ENCODE peak calls at places on chromosomes 6 and 20, in eight cellular contexts. One of them, this sample, is unnamed.

GRCh38 chr6:25477006-25477590 is 174.9 kb upstream of the SCGN start:
- DNase-seq in upper lobe of right lung: no peak
- DNase-seq in brain microvascular endothelial cell: peak
- DNase-seq in AG04450: no peak
- DNase-seq in lower leg skin: no peak
- DNase-seq in OCI-LY7: no peak
- DNase-seq in spleen: no peak
- DNase-seq in heart left ventricle: no peak
- DNase-seq in this sample: peak

GRCh38 chr20:48374986-48375715 is 452.6 kb downstream of the PREX1 start:
- DNase-seq in upper lobe of right lung: no peak
- DNase-seq in AG04450: no peak
- DNase-seq in lower leg skin: no peak
- DNase-seq in heart left ventricle: no peak
- DNase-seq in spleen: peak
- DNase-seq in OCI-LY7: no peak
- DNase-seq in brain microvascular endothelial cell: no peak
- DNase-seq in this sample: no peak

GRCh38 chr6:113287396-113287795 is 569.7 kb upstream of the MARCKS start:
- DNase-seq in heart left ventricle: no peak
- DNase-seq in upper lobe of right lung: no peak
- DNase-seq in spleen: no peak
- DNase-seq in AG04450: no peak
- DNase-seq in brain microvascular endothelial cell: no peak
- DNase-seq in lower leg skin: no peak
- DNase-seq in OCI-LY7: no peak
- DNase-seq in this sample: no peak

GRCh38 chr20:9200620-9201019 is 131.7 kb downstream of the PLCB4 start:
- DNase-seq in AG04450: no peak
- DNase-seq in heart left ventricle: no peak
- DNase-seq in upper lobe of right lung: no peak
- DNase-seq in lower leg skin: no peak
- DNase-seq in brain microvascular endothelial cell: peak
- DNase-seq in spleen: no peak
- DNase-seq in OCI-LY7: no peak
- DNase-seq in this sample: peak

GRCh38 chr6:39424831-39425230 is 102.3 kb upstream of the KCNK16 start:
- DNase-seq in AG04450: no peak
- DNase-seq in OCI-LY7: no peak
- DNase-seq in heart left ventricle: no peak
- DNase-seq in upper lobe of right lung: no peak
- DNase-seq in brain microvascular endothelial cell: no peak
- DNase-seq in lower leg skin: no peak
- DNase-seq in spleen: no peak
- DNase-seq in this sample: no peak

GRCh38 chr6:115896538-115897129 is 164.1 kb downstream of the FRK start:
- DNase-seq in heart left ventricle: no peak
- DNase-seq in brain microvascular endothelial cell: peak
- DNase-seq in AG04450: no peak
- DNase-seq in spleen: no peak
- DNase-seq in OCI-LY7: peak
- DNase-seq in lower leg skin: no peak
- DNase-seq in upper lobe of right lung: no peak
- DNase-seq in this sample: no peak

GRCh38 chr6:158803733-158804143 is 15.4 kb downstream of the EZR start:
- DNase-seq in heart left ventricle: no peak
- DNase-seq in OCI-LY7: peak
- DNase-seq in lower leg skin: peak
- DNase-seq in brain microvascular endothelial cell: peak
- DNase-seq in upper lobe of right lung: no peak
- DNase-seq in AG04450: no peak
- DNase-seq in spleen: no peak
- DNase-seq in this sample: no peak

GRCh38 chr20:10763117-10763516 is 89.3 kb upstream of the JAG1 start:
- DNase-seq in spleen: no peak
- DNase-seq in lower leg skin: no peak
- DNase-seq in OCI-LY7: no peak
- DNase-seq in upper lobe of right lung: no peak
- DNase-seq in heart left ventricle: no peak
- DNase-seq in AG04450: no peak
- DNase-seq in brain microvascular endothelial cell: peak
- DNase-seq in this sample: no peak

GRCh38 chr6:158213925-158214674 is 46.0 kb downstream of the GTF2H5 start:
- DNase-seq in brain microvascular endothelial cell: peak
- DNase-seq in AG04450: peak
- DNase-seq in spleen: peak
- DNase-seq in upper lobe of right lung: peak
- DNase-seq in OCI-LY7: peak
- DNase-seq in lower leg skin: no peak
- DNase-seq in heart left ventricle: peak
- DNase-seq in this sample: peak

GRCh38 chr6:75204222-75204958 is 1.5 kb downstream of the COL12A1 start:
- DNase-seq in lower leg skin: peak
- DNase-seq in AG04450: peak
- DNase-seq in spleen: peak
- DNase-seq in OCI-LY7: no peak
- DNase-seq in brain microvascular endothelial cell: peak
- DNase-seq in heart left ventricle: peak
- DNase-seq in upper lobe of right lung: peak
- DNase-seq in this sample: peak

GRCh38 chr20:10652185-10652584 is 21.6 kb downstream of the JAG1 start:
- DNase-seq in brain microvascular endothelial cell: no peak
- DNase-seq in upper lobe of right lung: no peak
- DNase-seq in heart left ventricle: no peak
- DNase-seq in OCI-LY7: no peak
- DNase-seq in lower leg skin: peak
- DNase-seq in spleen: no peak
- DNase-seq in AG04450: no peak
- DNase-seq in this sample: no peak

GRCh38 chr6:73854998-73855718 is 159.2 kb downstream of the CD109 start:
- DNase-seq in heart left ventricle: no peak
- DNase-seq in OCI-LY7: peak
- DNase-seq in AG04450: peak
- DNase-seq in upper lobe of right lung: no peak
- DNase-seq in spleen: no peak
- DNase-seq in lower leg skin: no peak
- DNase-seq in brain microvascular endothelial cell: peak
- DNase-seq in this sample: no peak

GRCh38 chr6:96626749-96627353 is 63.9 kb downstream of the FHL5 start:
- DNase-seq in lower leg skin: no peak
- DNase-seq in AG04450: peak
- DNase-seq in upper lobe of right lung: no peak
- DNase-seq in heart left ventricle: no peak
- DNase-seq in OCI-LY7: peak
- DNase-seq in brain microvascular endothelial cell: no peak
- DNase-seq in spleen: no peak
- DNase-seq in this sample: peak

GRCh38 chr6:138017156-138017757 is 90.0 kb downstream of the PERP start:
- DNase-seq in OCI-LY7: no peak
- DNase-seq in heart left ventricle: no peak
- DNase-seq in spleen: no peak
- DNase-seq in brain microvascular endothelial cell: no peak
- DNase-seq in lower leg skin: no peak
- DNase-seq in AG04450: no peak
- DNase-seq in upper lobe of right lung: no peak
- DNase-seq in this sample: no peak

GRCh38 chr20:25044261-25044560 is 13.7 kb downstream of the ACSS1 start:
- DNase-seq in OCI-LY7: no peak
- DNase-seq in AG04450: no peak
- DNase-seq in upper lobe of right lung: no peak
- DNase-seq in heart left ventricle: peak
- DNase-seq in brain microvascular endothelial cell: no peak
- DNase-seq in spleen: no peak
- DNase-seq in lower leg skin: peak
- DNase-seq in this sample: no peak

GRCh38 chr6:165098165-165098564 is 211.2 kb downstream of the C6orf118 start:
- DNase-seq in lower leg skin: no peak
- DNase-seq in heart left ventricle: no peak
- DNase-seq in brain microvascular endothelial cell: no peak
- DNase-seq in AG04450: no peak
- DNase-seq in OCI-LY7: peak
- DNase-seq in upper lobe of right lung: no peak
- DNase-seq in spleen: no peak
- DNase-seq in this sample: no peak

GRCh38 chr20:54174452-54175175 is 828 bp upstream of the CYP24A1 start:
- DNase-seq in brain microvascular endothelial cell: no peak
- DNase-seq in spleen: no peak
- DNase-seq in lower leg skin: no peak
- DNase-seq in AG04450: no peak
- DNase-seq in heart left ventricle: no peak
- DNase-seq in OCI-LY7: no peak
- DNase-seq in upper lobe of right lung: no peak
- DNase-seq in this sample: no peak
- H3K4me3 ChIP-seq in brain microvascular endothelial cell: peak
- H3K4me3 ChIP-seq in spleen: no peak
- H3K4me3 ChIP-seq in lower leg skin: no peak
- H3K4me3 ChIP-seq in AG04450: peak
- H3K4me3 ChIP-seq in heart left ventricle: no peak
- H3K4me3 ChIP-seq in OCI-LY7: no peak
- H3K4me3 ChIP-seq in upper lobe of right lung: no peak
- H3K4me3 ChIP-seq in this sample: peak

GRCh38 chr6:170293881-170294755 is 3.2 kb upstream of the DLL1 start:
- DNase-seq in brain microvascular endothelial cell: no peak
- DNase-seq in AG04450: no peak
- DNase-seq in heart left ventricle: no peak
- DNase-seq in OCI-LY7: no peak
- DNase-seq in lower leg skin: no peak
- DNase-seq in upper lobe of right lung: no peak
- DNase-seq in spleen: no peak
- DNase-seq in this sample: no peak

GRCh38 chr6:170295519-170296422 is 4.9 kb upstream of the DLL1 start:
- DNase-seq in heart left ventricle: peak
- DNase-seq in lower leg skin: no peak
- DNase-seq in brain microvascular endothelial cell: no peak
- DNase-seq in OCI-LY7: peak
- DNase-seq in upper lobe of right lung: no peak
- DNase-seq in AG04450: no peak
- DNase-seq in spleen: peak
- DNase-seq in this sample: no peak

GRCh38 chr6:170293411-170293844 is 2.5 kb upstream of the DLL1 start:
- DNase-seq in brain microvascular endothelial cell: no peak
- DNase-seq in AG04450: no peak
- DNase-seq in upper lobe of right lung: no peak
- DNase-seq in spleen: no peak
- DNase-seq in heart left ventricle: no peak
- DNase-seq in OCI-LY7: no peak
- DNase-seq in lower leg skin: no peak
- DNase-seq in this sample: no peak

GRCh38 chr6:170296423-170296745 is 5.5 kb upstream of the DLL1 start:
- DNase-seq in OCI-LY7: no peak
- DNase-seq in lower leg skin: no peak
- DNase-seq in spleen: no peak
- DNase-seq in AG04450: no peak
- DNase-seq in brain microvascular endothelial cell: no peak
- DNase-seq in heart left ventricle: no peak
- DNase-seq in upper lobe of right lung: no peak
- DNase-seq in this sample: no peak

DNA sequence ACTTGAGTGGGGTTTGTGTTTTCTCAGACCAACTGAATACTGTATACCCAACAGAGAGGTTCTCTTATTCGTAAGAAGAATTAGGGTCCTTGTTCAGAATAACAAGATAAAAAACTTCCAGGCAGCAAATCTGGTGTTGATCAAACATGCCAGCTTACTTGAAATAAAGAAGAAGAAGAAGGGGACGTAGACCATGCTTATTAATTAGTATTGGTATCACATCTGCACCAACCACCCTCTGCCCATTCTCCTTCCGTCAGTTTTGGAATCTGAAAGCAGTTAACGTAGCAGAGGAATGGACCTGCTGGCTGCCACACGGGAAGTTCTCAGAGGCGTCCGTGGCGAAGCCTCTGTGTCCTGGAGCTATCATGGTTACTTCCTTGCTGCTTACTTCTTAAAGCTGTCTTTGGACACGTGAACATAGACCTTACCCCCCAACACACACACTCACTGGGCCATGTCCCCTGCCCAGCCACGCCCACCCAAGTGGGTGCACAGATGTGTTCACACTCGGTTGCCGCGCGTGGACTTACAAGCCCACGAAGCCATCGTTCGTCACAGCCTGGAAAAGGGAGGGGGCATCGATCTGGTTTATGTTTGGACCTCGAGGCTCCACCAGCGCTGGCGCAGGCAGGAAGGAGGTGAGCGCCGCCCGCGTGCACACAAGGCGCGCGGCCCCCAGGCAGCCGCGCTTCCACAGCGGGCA is 4.1 kb upstream of the DLL1 start:
- DNase-seq in brain microvascular endothelial cell: no peak
- DNase-seq in AG04450: no peak
- DNase-seq in upper lobe of right lung: no peak
- DNase-seq in OCI-LY7: no peak
- DNase-seq in lower leg skin: no peak
- DNase-seq in heart left ventricle: no peak
- DNase-seq in spleen: no peak
- DNase-seq in this sample: no peak
- H3K4me3 ChIP-seq in brain microvascular endothelial cell: peak
- H3K4me3 ChIP-seq in AG04450: peak
- H3K4me3 ChIP-seq in upper lobe of right lung: peak
- H3K4me3 ChIP-seq in OCI-LY7: peak
- H3K4me3 ChIP-seq in lower leg skin: peak
- H3K4me3 ChIP-seq in heart left ventricle: peak
- H3K4me3 ChIP-seq in spleen: peak
- H3K4me3 ChIP-seq in this sample: no peak

DNA sequence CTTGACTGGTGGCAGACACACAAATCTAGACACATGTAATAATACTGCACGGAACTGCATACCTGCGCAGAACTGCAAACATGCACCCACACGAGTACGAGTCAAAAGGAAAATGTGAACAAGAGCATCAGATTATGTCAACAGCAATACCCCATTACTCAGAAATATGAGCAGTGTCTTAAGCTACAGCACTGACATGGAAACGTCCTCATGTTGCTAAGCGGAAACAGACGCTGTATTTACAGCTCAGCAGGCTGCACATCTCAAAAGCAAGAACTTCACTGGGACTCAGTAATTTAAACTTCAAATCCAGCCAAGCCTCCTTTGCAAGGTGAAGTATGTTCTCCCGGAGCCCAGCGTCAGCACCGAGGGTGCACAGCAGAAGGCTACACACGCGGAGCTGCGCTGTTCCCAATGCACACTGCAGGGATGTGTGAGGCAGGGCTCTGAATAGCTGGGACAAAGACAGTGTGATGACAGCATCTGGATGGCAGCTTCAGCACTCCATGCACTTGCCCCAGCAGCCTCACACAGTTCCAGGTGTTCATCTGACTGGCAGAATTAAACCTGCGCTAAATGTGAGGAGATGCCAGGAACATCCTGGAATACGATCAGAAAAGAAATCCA is 202.8 kb downstream of the WDR27 start:
- DNase-seq in spleen: no peak
- DNase-seq in lower leg skin: no peak
- DNase-seq in heart left ventricle: no peak
- DNase-seq in AG04450: no peak
- DNase-seq in upper lobe of right lung: no peak
- DNase-seq in brain microvascular endothelial cell: no peak
- DNase-seq in OCI-LY7: no peak
- DNase-seq in this sample: no peak
- H3K4me3 ChIP-seq in spleen: no peak
- H3K4me3 ChIP-seq in lower leg skin: no peak
- H3K4me3 ChIP-seq in heart left ventricle: no peak
- H3K4me3 ChIP-seq in AG04450: no peak
- H3K4me3 ChIP-seq in upper lobe of right lung: no peak
- H3K4me3 ChIP-seq in brain microvascular endothelial cell: no peak
- H3K4me3 ChIP-seq in OCI-LY7: no peak
- H3K4me3 ChIP-seq in this sample: no peak

GRCh38 chr20:22438926-22439325 is 145.4 kb downstream of the FOXA2 start:
- DNase-seq in AG04450: no peak
- DNase-seq in upper lobe of right lung: no peak
- DNase-seq in brain microvascular endothelial cell: no peak
- DNase-seq in spleen: no peak
- DNase-seq in heart left ventricle: no peak
- DNase-seq in lower leg skin: no peak
- DNase-seq in OCI-LY7: no peak
- DNase-seq in this sample: no peak
- H3K4me3 ChIP-seq in AG04450: no peak
- H3K4me3 ChIP-seq in upper lobe of right lung: no peak
- H3K4me3 ChIP-seq in brain microvascular endothelial cell: no peak
- H3K4me3 ChIP-seq in spleen: no peak
- H3K4me3 ChIP-seq in heart left ventricle: no peak
- H3K4me3 ChIP-seq in lower leg skin: no peak
- H3K4me3 ChIP-seq in OCI-LY7: no peak
- H3K4me3 ChIP-seq in this sample: no peak

This sample was measured in retinal pigment epithelial cell.